ENCODE peak calls at places on chromosome 18, in five cellular contexts. B is activated CD4-positive, alpha-beta T cell treated with anti-CD3 and anti-CD28 coated beads, Interleukin-2, amount 10 ng/mL, durations not matched to agents 7 days and 5 days; H is DMS153; V is stimulated activated naive CD8-positive, alpha-beta T cell treated with anti-CD3 and anti-CD28 coated beads, Interleukin-15, Interleukin-2, amounts not matched to agents 100 U/mL and 50 U/mL, for 24 hours; L is stimulated activated CD4-positive, alpha-beta T cell treated with anti-CD3 and anti-CD28 coated beads, Interleukin-15, amount 100 ng/mL, for 24 hours. X is an unnamed sample.

GRCh38 chr18:67417864-67418523 is 98.5 kb downstream of the DSEL start:
- DNase-seq in B (peak), H (no peak), V (no peak), L (peak), X (peak)

GRCh38 chr18:78636260-78636659 is 343.4 kb upstream of the SALL3 start:
- DNase-seq in B (no peak), H (no peak), V (no peak), L (no peak), X (no peak)

GRCh38 chr18:79817607-79817998 is 19.9 kb downstream of the KCNG2 start:
- DNase-seq in B (no peak), H (no peak), V (no peak), L (no peak), X (no peak)

GRCh38 chr18:48621815-48622555 is 83.2 kb downstream of the CTIF start:
- DNase-seq in B (no peak), H (no peak), V (no peak), L (no peak), X (no peak)

GRCh38 chr18:47737956-47738355 is 192.5 kb downstream of the SMAD2 start:
- DNase-seq in B (no peak), H (no peak), V (no peak), L (no peak), X (no peak)

GRCh38 chr18:3044931-3045698 is 32.2 kb upstream of the LPIN2 start:
- DNase-seq in B (no peak), H (peak), V (no peak), L (no peak), X (no peak)

GRCh38 chr18:75158465-75159237 is 50.3 kb downstream of the PTGR3 start:
- DNase-seq in B (no peak), H (no peak), V (no peak), L (no peak), X (no peak)

GRCh38 chr18:59484796-59485328 is 125.8 kb upstream of the LMAN1 start:
- DNase-seq in B (no peak), H (no peak), V (no peak), L (no peak), X (no peak)

GRCh38 chr18:54125429-54125828 is 99.0 kb downstream of the MBD2 start:
- DNase-seq in B (no peak), H (no peak), V (no peak), L (no peak), X (no peak)

GRCh38 chr18:7116832-7117389 is 686 bp downstream of the LAMA1 start:
- DNase-seq in B (no peak), H (no peak), V (no peak), L (no peak), X (no peak)

GRCh38 chr18:10252494-10252893 is 201.9 kb upstream of the APCDD1 start:
- DNase-seq in B (no peak), H (no peak), V (no peak), L (no peak), X (no peak)

GRCh38 chr18:13530879-13531387 is 195.4 kb downstream of the FAM210A start:
- DNase-seq in B (no peak), H (no peak), V (no peak), L (no peak), X (peak)

GRCh38 chr18:78999939-79000338 is 20.3 kb downstream of the SALL3 start:
- DNase-seq in B (no peak), H (peak), V (no peak), L (no peak), X (no peak)

GRCh38 chr18:3874593-3874992 is 424.6 kb downstream of the TGIF1 start:
- DNase-seq in B (no peak), H (no peak), V (no peak), L (no peak), X (no peak)

GRCh38 chr18:74396252-74397204 is 60.6 kb downstream of the DIPK1C start:
- DNase-seq in B (no peak), H (no peak), V (no peak), L (no peak), X (no peak)

GRCh38 chr18:49666045-49666444 is 104.2 kb downstream of the LIPG start:
- DNase-seq in B (no peak), H (no peak), V (no peak), L (no peak), X (peak)

GRCh38 chr18:42041793-42042192 is 86.8 kb downstream of the PIK3C3 start:
- DNase-seq in B (no peak), H (no peak), V (no peak), L (no peak), X (no peak)

GRCh38 chr18:323253-323622 is 55.4 kb upstream of the THOC1 start:
- DNase-seq in B (no peak), H (no peak), V (no peak), L (no peak), X (peak)

GRCh38 chr18:27967938-27968803 is 208.8 kb downstream of the CDH2 start:
- DNase-seq in B (no peak), H (no peak), V (no peak), L (no peak), X (no peak)

GRCh38 chr18:49668583-49669290 is 106.9 kb downstream of the LIPG start:
- DNase-seq in B (no peak), H (peak), V (no peak), L (no peak), X (no peak)